ENCODE peak calls at places on chromosomes 16 and 17, in five cellular contexts. D is natural killer cell; R is stimulated activated CD4-positive, alpha-beta T cell treated with anti-CD3 and anti-CD28 coated beads, Interleukin-2, amount 100 ng/mL, for 48 hours; Q is GM10248; I is uterus. H is an unnamed sample.

GRCh38 chr17:58344047-58344790 is 7.8 kb downstream of the SUPT4H1 start:
- DNase-seq in D (peak), R (peak), Q (peak), I (no peak), H (peak)

GRCh38 chr16:30949655-30950515 is 1.0 kb downstream of the ORAI3 start:
- DNase-seq in D (no peak), R (no peak), Q (peak), I (peak), H (no peak)

GRCh38 chr16:66859397-66860068 is 15.3 kb downstream of the CA7 start:
- DNase-seq in D (no peak), R (no peak), Q (no peak), I (no peak), H (no peak)

GRCh38 chr16:29978081-29978480 is 4.4 kb downstream of the TAOK2 start:
- DNase-seq in D (no peak), R (no peak), Q (no peak), I (no peak), H (no peak)

GRCh38 chr16:8967437-8967821 is 3.7 kb upstream of the USP7 start:
- DNase-seq in D (no peak), R (no peak), Q (no peak), I (no peak), H (no peak)

GRCh38 chr16:83954577-83955016 is 1.6 kb downstream of the OSGIN1 start:
- DNase-seq in D (no peak), R (no peak), Q (no peak), I (peak), H (no peak)

GRCh38 chr16:4371481-4372314 is at the start of gene VASN:
- DNase-seq in D (peak), R (peak), Q (peak), I (peak), H (no peak)

GRCh38 chr16:61313931-61314330 is 722.3 kb downstream of the CDH8 start:
- DNase-seq in D (no peak), R (no peak), Q (no peak), I (no peak), H (no peak)

GRCh38 chr16:17431012-17431411 is 39.7 kb downstream of the XYLT1 start:
- DNase-seq in D (no peak), R (no peak), Q (no peak), I (no peak), H (no peak)

GRCh38 chr17:8742828-8743227 is 1.8 kb downstream of the CCDC42 start:
- DNase-seq in D (no peak), R (no peak), Q (no peak), I (no peak), H (no peak)

GRCh38 chr17:73643846-73644144 is 450 bp downstream of the SDK2 start:
- DNase-seq in D (no peak), R (no peak), Q (no peak), I (no peak), H (no peak)

GRCh38 chr16:87951550-87952538 is 610 bp downstream of the BANP start:
- DNase-seq in D (no peak), R (no peak), Q (no peak), I (no peak), H (no peak)

GRCh38 chr16:30557397-30557949 is 701 bp downstream of the ZNF764 start:
- DNase-seq in D (no peak), R (no peak), Q (no peak), I (peak), H (no peak)

GRCh38 chr16:31476305-31477219 is 4.6 kb downstream of the TGFB1I1 start:
- DNase-seq in D (peak), R (peak), Q (peak), I (peak), H (no peak)

GRCh38 chr17:15091825-15092224 is 173.3 kb downstream of the PMP22 start:
- DNase-seq in D (no peak), R (no peak), Q (no peak), I (no peak), H (no peak)

GRCh38 chr17:7673239-7673638 is 14.1 kb downstream of the TP53 start:
- DNase-seq in D (no peak), R (peak), Q (no peak), I (no peak), H (peak)

GRCh38 chr17:19263621-19264010 is 26.4 kb downstream of the EPN2 start:
- DNase-seq in D (no peak), R (no peak), Q (no peak), I (peak), H (no peak)

GRCh38 chr16:24871891-24872290 is 26.1 kb downstream of the SLC5A11 start:
- DNase-seq in D (no peak), R (no peak), Q (no peak), I (no peak), H (no peak)

GRCh38 chr17:21149626-21150025 is 22.9 kb downstream of the DHRS7B start:
- DNase-seq in D (no peak), R (no peak), Q (no peak), I (no peak), H (no peak)

GRCh38 chr16:50502616-50503000 is 45.6 kb upstream of the NKD1 start:
- DNase-seq in D (no peak), R (no peak), Q (no peak), I (no peak), H (no peak)

GRCh38 chr16:3142327-3142726 is 7.5 kb downstream of the ZNF213 start:
- DNase-seq in D (no peak), R (no peak), Q (no peak), I (no peak), H (no peak)

GRCh38 chr16:75074920-75075687 is 41.5 kb downstream of the LDHD start:
- DNase-seq in D (peak), R (peak), Q (peak), I (no peak), H (peak)

GRCh38 chr17:29870836-29871430 is 59.1 kb downstream of the SSH2 start:
- DNase-seq in D (no peak), R (no peak), Q (no peak), I (no peak), H (no peak)

GRCh38 chr17:34117332-34117731 is 137.8 kb upstream of the CCL2 start:
- DNase-seq in D (no peak), R (no peak), Q (no peak), I (no peak), H (no peak)

GRCh38 chr17:55500103-55500502 is 11.1 kb downstream of the SMIM36 start:
- DNase-seq in D (no peak), R (no peak), Q (no peak), I (no peak), H (no peak)

GRCh38 chr16:87093804-87094203 is 223.4 kb downstream of the C16orf95 start:
- DNase-seq in D (no peak), R (no peak), Q (no peak), I (no peak), H (no peak)

GRCh38 chr16:66717112-66717675 is 20.7 kb upstream of the CMTM4 start:
- DNase-seq in D (no peak), R (no peak), Q (no peak), I (no peak), H (no peak)

GRCh38 chr16:74778646-74779045 is 4.0 kb upstream of the FA2H start:
- DNase-seq in D (no peak), R (no peak), Q (no peak), I (no peak), H (no peak)

GRCh38 chr16:86786338-86786737 is 208.0 kb downstream of the FOXL1 start:
- DNase-seq in D (no peak), R (no peak), Q (no peak), I (no peak), H (no peak)

GRCh38 chr17:69900829-69901228 is 174.2 kb upstream of the KCNJ16 start:
- DNase-seq in D (no peak), R (no peak), Q (no peak), I (no peak), H (no peak)

GRCh38 chr16:11603331-11603750 is 16.6 kb upstream of the LITAF start:
- DNase-seq in D (no peak), R (no peak), Q (no peak), I (no peak), H (no peak)

GRCh38 chr16:4667203-4667983 is 26.0 kb upstream of the NUDT16L1 start:
- DNase-seq in D (no peak), R (no peak), Q (no peak), I (no peak), H (no peak)

GRCh38 chr16:80142276-80142675 is 398.5 kb upstream of the DYNLRB2 start:
- DNase-seq in D (no peak), R (no peak), Q (no peak), I (no peak), H (no peak)